ENCODE peak calls at places on chromosomes 16 and 17, in five cellular contexts. U is EL, I is T-cell, Q is astrocyte of the spinal cord, P is T follicular helper cell. E is an unnamed sample.

GRCh38 chr16:4006441-4006989 is 109.7 kb downstream of the ADCY9 start:
- DNase-seq in U (no peak), P (no peak), I (no peak), Q (no peak), E (no peak)

GRCh38 chr17:74840500-74840899 is 19.2 kb downstream of the GRIN2C start:
- DNase-seq in I (no peak), P (no peak), Q (no peak), U (no peak), E (no peak)

GRCh38 chr16:12406840-12407690 is 396.6 kb downstream of the CPPED1 start:
- DNase-seq in Q (peak), P (no peak), I (no peak), U (peak), E (no peak)

GRCh38 chr17:71713846-71714245 is 407.0 kb upstream of the SOX9 start:
- DNase-seq in I (no peak), U (no peak), P (no peak), Q (no peak), E (no peak)

GRCh38 chr17:38889745-38890409 is 20.0 kb downstream of the LASP1 start:
- DNase-seq in Q (no peak), P (no peak), I (no peak), U (no peak), E (no peak)

GRCh38 chr17:10251212-10251948 is 53.0 kb upstream of the GAS7 start:
- DNase-seq in Q (no peak), P (no peak), I (no peak), U (no peak), E (no peak)

GRCh38 chr16:59698341-59698979 is 964.3 kb upstream of the GOT2 start:
- DNase-seq in U (peak), Q (peak), P (no peak), I (no peak), E (no peak)

GRCh38 chr16:11233727-11234376 is 22.2 kb downstream of the SOCS1 start:
- DNase-seq in I (no peak), P (no peak), Q (no peak), U (peak), E (peak)

GRCh38 chr17:78442648-78443128 is 64.2 kb downstream of the PGS1 start:
- DNase-seq in Q (peak), P (no peak), U (no peak), I (no peak), E (no peak)

GRCh38 chr17:45852535-45853297 is 8.0 kb downstream of the SPPL2C start:
- DNase-seq in I (no peak), P (peak), Q (peak), U (peak), E (peak)

GRCh38 chr17:28381141-28381825 is 9.8 kb downstream of the SARM1 start:
- DNase-seq in U (no peak), Q (no peak), I (no peak), P (no peak), E (no peak)

GRCh38 chr17:55279203-55279602 is 14.4 kb downstream of the HLF start:
- DNase-seq in Q (no peak), I (no peak), P (no peak), U (no peak), E (no peak)

GRCh38 chr16:88697831-88698693 is 8.1 kb downstream of the RNF166 start:
- DNase-seq in Q (no peak), U (no peak), I (no peak), P (no peak), E (no peak)

GRCh38 chr16:79970551-79971236 is 370.2 kb upstream of the MAF start:
- DNase-seq in I (no peak), Q (no peak), U (no peak), P (no peak), E (no peak)

GRCh38 chr17:42784811-42785592 is 4.6 kb downstream of the WNK4 start:
- DNase-seq in P (no peak), Q (no peak), I (no peak), U (no peak), E (no peak)

GRCh38 chr16:71666928-71667707 is 41.1 kb downstream of the MARVELD3 start:
- DNase-seq in U (no peak), I (no peak), Q (no peak), P (no peak), E (no peak)

GRCh38 chr16:89063768-89064320 is 29.8 kb upstream of the ACSF3 start:
- DNase-seq in Q (no peak), U (no peak), P (no peak), I (no peak), E (no peak)

GRCh38 chr17:38872671-38873385 is 3.0 kb downstream of the LASP1 start:
- DNase-seq in U (no peak), Q (no peak), P (no peak), I (no peak), E (no peak)

GRCh38 chr16:58026139-58026704 is 668 bp downstream of the MMP15 start:
- DNase-seq in I (no peak), P (no peak), Q (peak), U (peak), E (peak)

GRCh38 chr17:69560987-69561441 is 146.5 kb downstream of the MAP2K6 start:
- DNase-seq in U (peak), Q (no peak), I (no peak), P (no peak), E (no peak)

GRCh38 chr17:15124746-15125145 is 140.4 kb downstream of the PMP22 start:
- DNase-seq in Q (no peak), I (no peak), U (peak), P (no peak), E (no peak)

GRCh38 chr16:87422106-87422505 is 30.0 kb downstream of the MAP1LC3B start:
- DNase-seq in I (no peak), U (no peak), Q (no peak), P (no peak), E (no peak)

GRCh38 chr16:50293994-50294855 is 27.9 kb downstream of the ADCY7 start:
- DNase-seq in I (no peak), U (no peak), P (no peak), Q (no peak), E (no peak)

GRCh38 chr16:68987734-68988457 is 117.6 kb upstream of the HAS3 start:
- DNase-seq in Q (no peak), U (no peak), P (no peak), I (no peak), E (no peak)

GRCh38 chr17:80792373-80792781 is 199.3 kb upstream of the CHMP6 start:
- DNase-seq in P (no peak), Q (no peak), I (no peak), U (peak), E (no peak)

GRCh38 chr16:50611332-50611934 is 63.2 kb downstream of the NKD1 start:
- DNase-seq in P (no peak), Q (no peak), I (no peak), U (peak), E (no peak)

GRCh38 chr17:37025241-37025640 is 76.5 kb downstream of the AATF start:
- DNase-seq in P (no peak), U (no peak), Q (no peak), I (no peak), E (no peak)

GRCh38 chr17:63099420-63099819 is 133.4 kb downstream of the TANC2 start:
- DNase-seq in U (no peak), Q (no peak), P (no peak), I (no peak), E (no peak)

GRCh38 chr17:79652999-79653643 is 42.3 kb upstream of the RBFOX3 start:
- DNase-seq in P (no peak), I (no peak), Q (no peak), U (no peak), E (no peak)

GRCh38 chr17:72125226-72125651 is 4.4 kb downstream of the SOX9 start:
- DNase-seq in Q (peak), P (no peak), I (no peak), U (no peak), E (no peak)

GRCh38 chr17:31428512-31428911 is 37.0 kb downstream of the RAB11FIP4 start:
- DNase-seq in I (no peak), P (no peak), U (no peak), Q (no peak), E (no peak)

GRCh38 chr17:28348979-28349378 is 8.3 kb downstream of the POLDIP2 start:
- DNase-seq in P (no peak), Q (no peak), I (no peak), U (no peak), E (no peak)

GRCh38 chr17:78474631-78475146 is 96.2 kb downstream of the PGS1 start:
- DNase-seq in U (no peak), P (no peak), Q (no peak), I (no peak), E (no peak)

GRCh38 chr17:56021681-56022205 is 131.5 kb upstream of the ANKFN1 start:
- DNase-seq in Q (no peak), U (no peak), I (no peak), P (no peak), E (no peak)

E was measured in CD4-positive, alpha-beta T cell.